ENCODE peak calls at places on chromosome 20, in nine cellular contexts. B, G, C, N, J, T, L, V and U are unnamed samples.
A peak's percentile ranks its signal among the peaks of the same experiment; 100 is the strongest.

GRCh38 chr20:42074944-42075343 is 456.8 kb upstream of the CHD6 start:
- DNase-seq in B (no peak), G (no peak), C (no peak), N (no peak), J (no peak), T (no peak), L (no peak), V (no peak), U (no peak)

GRCh38 chr20:2538931-2539330 is 2.6 kb downstream of the TMC2 start:
- DNase-seq in B (no peak), G (no peak), C (no peak), N (no peak), J (no peak), T (no peak), L (no peak), V (no peak), U (no peak)

GRCh38 chr20:51444922-51445438 is 97.5 kb downstream of the NFATC2 start:
- DNase-seq in B (no peak), G (no peak), C (peak; percentile 57), N (no peak), J (no peak), T (no peak), L (no peak), V (no peak), U (no peak)

GRCh38 chr20:11457476-11457875 is 460.2 kb upstream of the BTBD3 start:
- DNase-seq in B (no peak), G (no peak), C (no peak), N (no peak), J (no peak), T (no peak), L (no peak), V (peak; percentile 12), U (no peak)

GRCh38 chr20:61387204-61387958 is 135.3 kb downstream of the CDH4 start:
- DNase-seq in B (no peak), G (no peak), C (peak; percentile 78), N (peak; percentile 51), J (no peak), T (peak; percentile 63), L (peak; percentile 68), V (peak; percentile 5), U (no peak)

GRCh38 chr20:64011366-64011779 is 24.6 kb upstream of the C20orf204 start:
- DNase-seq in B (no peak), G (no peak), C (no peak), N (no peak), J (no peak), T (no peak), L (no peak), V (no peak), U (no peak)

GRCh38 chr20:2767768-2768631 is 32.4 kb downstream of the CPXM1 start:
- DNase-seq in B (peak; percentile 32), G (no peak), C (peak; percentile 78), N (peak; percentile 12), J (peak; percentile 85), T (no peak), L (no peak), V (peak; percentile 67), U (no peak)

GRCh38 chr20:49610701-49611538 is 43.0 kb upstream of the PTGIS start:
- DNase-seq in B (peak; percentile 75), G (peak; percentile 87), C (peak; percentile 96), N (no peak), J (peak; percentile 80), T (peak; percentile 95), L (peak; percentile 90), V (peak; percentile 60), U (peak; percentile 91)

GRCh38 chr20:13685623-13686022 is 46.9 kb upstream of the TASP1 start:
- DNase-seq in B (no peak), G (no peak), C (no peak), N (no peak), J (no peak), T (no peak), L (no peak), V (no peak), U (no peak)
- TF ChIP-seq CTCF in B (no peak), G (no peak), C (no peak), N (no peak), J (no peak), T (no peak), L (no peak), V (no peak), U (no peak)

GRCh38 chr20:62401331-62401779 is 5.7 kb downstream of the CABLES2 start:
- DNase-seq in B (no peak), G (no peak), C (peak; percentile 75), N (no peak), J (no peak), T (peak; percentile 85), L (peak; percentile 53), V (no peak), U (no peak)
- TF ChIP-seq CTCF in B (peak; percentile 17), G (no peak), C (no peak), N (no peak), J (no peak), T (peak; percentile 76), L (peak; percentile 42), V (no peak), U (peak; percentile 39)

GRCh38 chr20:653110-653589 is at the start of gene SRXN1:
- DNase-seq in B (peak; percentile 94), G (peak; percentile 94), C (peak; percentile 98), N (peak; percentile 92), J (peak; percentile 76), T (peak; percentile 89), L (peak; percentile 91), V (peak; percentile 96), U (peak; percentile 88)

GRCh38 chr20:652611-653109 is 340 bp downstream of the SRXN1 start:
- DNase-seq in B (no peak), G (peak; percentile 74), C (no peak), N (peak; percentile 47), J (no peak), T (no peak), L (no peak), V (peak; percentile 60), U (no peak)

GRCh38 chr20:651713-652610 is 1.0 kb downstream of the SRXN1 start:
- DNase-seq in B (no peak), G (no peak), C (no peak), N (no peak), J (no peak), T (no peak), L (no peak), V (no peak), U (no peak)

GRCh38 chr20:650281-650680 is 2.7 kb downstream of the SRXN1 start:
- DNase-seq in B (no peak), G (no peak), C (no peak), N (no peak), J (no peak), T (no peak), L (no peak), V (no peak), U (no peak)

GRCh38 chr20:650954-651353 is 2.0 kb downstream of the SRXN1 start:
- DNase-seq in B (no peak), G (no peak), C (no peak), N (no peak), J (no peak), T (no peak), L (no peak), V (peak; percentile 33), U (no peak)
- TF ChIP-seq CTCF in B (peak; percentile 31), G (no peak), C (no peak), N (no peak), J (peak; percentile 20), T (peak; percentile 38), L (no peak), V (peak; percentile 21), U (peak; percentile 13)

GRCh38 chr20:1426231-1426849 is 33.5 kb upstream of the FKBP1A start:
- DNase-seq in B (no peak), G (no peak), C (no peak), N (no peak), J (no peak), T (no peak), L (no peak), V (no peak), U (no peak)

GRCh38 chr20:1423206-1423605 is 30.4 kb upstream of the FKBP1A start:
- DNase-seq in B (no peak), G (no peak), C (no peak), N (no peak), J (no peak), T (no peak), L (no peak), V (no peak), U (no peak)

GRCh38 chr20:1424336-1424735 is 31.5 kb upstream of the FKBP1A start:
- DNase-seq in B (no peak), G (no peak), C (no peak), N (no peak), J (no peak), T (no peak), L (no peak), V (no peak), U (no peak)

GRCh38 chr20:1422756-1423155 is 29.9 kb upstream of the FKBP1A start:
- DNase-seq in B (no peak), G (no peak), C (no peak), N (no peak), J (peak; percentile 70), T (no peak), L (no peak), V (peak; percentile 12), U (no peak)

DNA sequence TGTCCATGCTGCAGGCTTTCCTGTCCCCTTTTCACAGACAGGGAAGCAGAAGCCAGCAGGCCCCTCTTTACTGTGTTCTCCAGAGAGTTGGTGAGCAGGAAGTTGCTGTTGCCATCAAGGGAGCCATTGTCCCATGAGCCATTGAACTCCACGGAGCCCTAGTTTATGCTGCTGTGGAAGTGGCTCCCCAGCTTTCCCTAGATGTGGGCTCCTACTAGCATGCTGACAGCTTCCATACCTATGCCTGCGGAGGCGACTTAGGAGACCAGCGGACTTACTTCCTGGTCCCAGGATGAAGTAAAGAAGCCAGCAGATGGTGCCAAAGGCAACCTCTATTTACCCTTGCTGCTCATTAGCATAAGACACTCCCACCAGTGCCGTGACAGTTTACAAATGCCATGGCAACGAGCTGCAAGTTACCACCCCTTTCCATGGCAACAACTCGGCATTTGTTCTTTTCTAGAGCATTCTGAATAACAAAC is 30.8 kb upstream of the FKBP1A start:
- DNase-seq in B (no peak), G (no peak), C (no peak), N (peak; percentile 79), J (peak; percentile 41), T (peak; percentile 94), L (peak; percentile 24), V (peak; percentile 85), U (peak; percentile 35)
- TF ChIP-seq CTCF in B (no peak), G (no peak), C (no peak), N (peak; percentile 17), J (no peak), T (peak; percentile 68), L (peak; percentile 6), V (peak; percentile 5), U (peak; percentile 42)

GRCh38 chr20:555933-556332 is 12.3 kb upstream of the CSNK2A1 start:
- DNase-seq in B (peak; percentile 29), G (no peak), C (no peak), N (no peak), J (no peak), T (no peak), L (no peak), V (no peak), U (no peak)
- TF ChIP-seq CTCF in B (no peak), G (no peak), C (no peak), N (no peak), J (no peak), T (no peak), L (no peak), V (no peak), U (no peak)